ENCODE peak calls at places on chromosomes 3 and 15, in seven cellular contexts. I is RCC 7860, D is left colon, S is heart left ventricle, W is NT2/D1, Z is T1000, N is nucleus accumbens. O is an unnamed sample.

GRCh38 chr15:63041982-63042878 is at the start of gene TPM1:
- DNase-seq in I (peak; percentile 91), D (peak; percentile 79), S (peak; percentile 94), W (peak; percentile 91), Z (peak; percentile 81), N (peak; percentile 20), O (peak; percentile 91)

GRCh38 chr3:9770276-9770812 is 597 bp upstream of the CAMK1 start:
- DNase-seq in I (no peak), D (peak; percentile 85), S (peak; percentile 89), W (no peak), Z (no peak), N (peak; percentile 59), O (no peak)

GRCh38 chr3:125141596-125142417 is 70.7 kb downstream of the SLC12A8 start:
- DNase-seq in I (no peak), D (peak; percentile 74), S (peak; percentile 89), W (no peak), Z (no peak), N (no peak), O (peak; percentile 78)

GRCh38 chr3:189862385-189863023 is 231.3 kb downstream of the TP63 start:
- DNase-seq in I (no peak), D (no peak), S (no peak), W (no peak), Z (no peak), N (no peak), O (no peak)

GRCh38 chr3:115833074-115833473 is 209.8 kb downstream of the GAP43 start:
- DNase-seq in I (no peak), D (no peak), S (no peak), W (no peak), Z (no peak), N (no peak), O (no peak)

GRCh38 chr15:69658401-69658945 is 205.9 kb downstream of the RPLP1 start:
- DNase-seq in I (no peak), D (no peak), S (no peak), W (no peak), Z (no peak), N (no peak), O (no peak)

GRCh38 chr15:71651750-71652186 is 158.6 kb upstream of the NR2E3 start:
- DNase-seq in I (peak; percentile 26), D (no peak), S (no peak), W (peak; percentile 66), Z (no peak), N (no peak), O (peak; percentile 37)

GRCh38 chr15:54131410-54131809 is 153.2 kb downstream of the UNC13C start:
- DNase-seq in I (peak; percentile 73), D (no peak), S (no peak), W (no peak), Z (no peak), N (no peak), O (no peak)

GRCh38 chr3:88589131-88589530 is 439.4 kb downstream of the C3orf38 start:
- DNase-seq in I (no peak), D (no peak), S (no peak), W (no peak), Z (no peak), N (no peak), O (no peak)

GRCh38 chr15:78414608-78415250 is 23.3 kb upstream of the IREB2 start:
- DNase-seq in I (no peak), D (no peak), S (no peak), W (no peak), Z (no peak), N (no peak), O (no peak)

GRCh38 chr3:177610677-177611654 is 413.7 kb upstream of the TBL1XR1 start:
- DNase-seq in I (no peak), D (peak; percentile 88), S (no peak), W (no peak), Z (no peak), N (no peak), O (no peak)

GRCh38 chr3:112375117-112375516 is 42.2 kb downstream of the CD200 start:
- DNase-seq in I (no peak), D (no peak), S (no peak), W (no peak), Z (no peak), N (no peak), O (no peak)

GRCh38 chr15:37931868-37932267 is 2.6 kb upstream of the TMCO5A start:
- DNase-seq in I (peak; percentile 10), D (no peak), S (no peak), W (no peak), Z (no peak), N (no peak), O (no peak)

GRCh38 chr15:77500986-77501385 is 80.3 kb downstream of the HMG20A start:
- DNase-seq in I (no peak), D (no peak), S (no peak), W (no peak), Z (no peak), N (no peak), O (no peak)

GRCh38 chr3:61841111-61841845 is 279.9 kb downstream of the PTPRG start:
- DNase-seq in I (no peak), D (no peak), S (no peak), W (no peak), Z (no peak), N (no peak), O (no peak)

GRCh38 chr3:56800373-56801150 is 1.2 kb downstream of the ARHGEF3 start:
- DNase-seq in I (no peak), D (peak; percentile 32), S (no peak), W (no peak), Z (no peak), N (peak; percentile 38), O (no peak)

GRCh38 chr15:75989045-75989444 is 23.2 kb downstream of the NRG4 start:
- DNase-seq in I (no peak), D (no peak), S (no peak), W (no peak), Z (no peak), N (no peak), O (no peak)

O was measured in WTC11.